ENCODE peak calls at places on chromosomes 13 and 19, in four cellular contexts. V, X, A and I are unnamed samples.

GRCh38 chr13:31518666-31519065 is 220.7 kb upstream of the RXFP2 start:
- DNase-seq in V (no peak), X (no peak), A (no peak), I (no peak)

GRCh38 chr19:58547323-58548312 is 3.8 kb downstream of the TRIM28 start:
- DNase-seq in V (no peak), X (no peak), A (no peak), I (no peak)

GRCh38 chr13:112113355-112113754 is 46.4 kb downstream of the SOX1 start:
- DNase-seq in V (no peak), X (no peak), A (no peak), I (no peak)

GRCh38 chr19:6232567-6232966 is 47.2 kb downstream of the MLLT1 start:
- DNase-seq in V (no peak), X (no peak), A (peak), I (peak)

GRCh38 chr19:6233051-6233826 is 46.5 kb downstream of the MLLT1 start:
- DNase-seq in V (no peak), X (no peak), A (no peak), I (no peak)

GRCh38 chr19:14085309-14085995 is at the start of gene C19orf67:
- DNase-seq in V (no peak), X (no peak), A (no peak), I (no peak)

GRCh38 chr19:16327131-16327450 is 2.5 kb downstream of the KLF2 start:
- DNase-seq in V (no peak), X (no peak), A (no peak), I (no peak)

GRCh38 chr13:100209857-100210580 is 121.1 kb downstream of the PCCA start:
- DNase-seq in V (no peak), X (no peak), A (peak), I (peak)

GRCh38 chr19:31160346-31160926 is 188.8 kb downstream of the TSHZ3 start:
- DNase-seq in V (no peak), X (peak), A (no peak), I (no peak)

GRCh38 chr13:37681295-37682032 is 82.9 kb upstream of the POSTN start:
- DNase-seq in V (no peak), X (no peak), A (no peak), I (peak)

GRCh38 chr19:41436664-41436951 is 3.1 kb downstream of the DMAC2 start:
- DNase-seq in V (no peak), X (no peak), A (no peak), I (no peak)

GRCh38 chr19:58385313-58386165 is 1.5 kb upstream of the RPS5 start:
- DNase-seq in V (no peak), X (no peak), A (no peak), I (no peak)

GRCh38 chr13:110520431-110521295 is 40.9 kb downstream of the RAB20 start:
- DNase-seq in V (no peak), X (no peak), A (no peak), I (no peak)

GRCh38 chr13:75231235-75231634 is 250.7 kb downstream of the TBC1D4 start:
- DNase-seq in V (no peak), X (no peak), A (no peak), I (no peak)

GRCh38 chr13:31377946-31378345 is 178.2 kb downstream of the B3GLCT start:
- DNase-seq in V (no peak), X (no peak), A (no peak), I (no peak)

GRCh38 chr13:44237276-44237767 is 136.3 kb upstream of the SERP2 start:
- DNase-seq in V (no peak), X (peak), A (peak), I (peak)

GRCh38 chr13:114319441-114319871 is 5.2 kb downstream of the CHAMP1 start:
- DNase-seq in V (no peak), X (no peak), A (peak), I (peak)

GRCh38 chr13:50129923-50130685 is 114.9 kb downstream of the KCNRG start:
- DNase-seq in V (peak), X (peak), A (no peak), I (no peak)

GRCh38 chr13:33624740-33625139 is 193.2 kb upstream of the RFC3 start:
- DNase-seq in V (no peak), X (no peak), A (no peak), I (no peak)

GRCh38 chr13:113060557-113061270 is 44.9 kb upstream of the F7 start:
- DNase-seq in V (no peak), X (no peak), A (no peak), I (no peak)

GRCh38 chr19:33430674-33431277 is 57.3 kb downstream of the CEBPG start:
- DNase-seq in V (peak), X (peak), A (peak), I (no peak)

GRCh38 chr19:33434090-33434885 is 60.8 kb downstream of the CEBPG start:
- DNase-seq in V (no peak), X (no peak), A (no peak), I (no peak)

GRCh38 chr19:33431986-33432385 is 58.5 kb downstream of the CEBPG start:
- DNase-seq in V (no peak), X (no peak), A (no peak), I (no peak)

GRCh38 chr19:33429891-33430673 is 56.6 kb downstream of the CEBPG start:
- DNase-seq in V (no peak), X (no peak), A (no peak), I (no peak)

DNA sequence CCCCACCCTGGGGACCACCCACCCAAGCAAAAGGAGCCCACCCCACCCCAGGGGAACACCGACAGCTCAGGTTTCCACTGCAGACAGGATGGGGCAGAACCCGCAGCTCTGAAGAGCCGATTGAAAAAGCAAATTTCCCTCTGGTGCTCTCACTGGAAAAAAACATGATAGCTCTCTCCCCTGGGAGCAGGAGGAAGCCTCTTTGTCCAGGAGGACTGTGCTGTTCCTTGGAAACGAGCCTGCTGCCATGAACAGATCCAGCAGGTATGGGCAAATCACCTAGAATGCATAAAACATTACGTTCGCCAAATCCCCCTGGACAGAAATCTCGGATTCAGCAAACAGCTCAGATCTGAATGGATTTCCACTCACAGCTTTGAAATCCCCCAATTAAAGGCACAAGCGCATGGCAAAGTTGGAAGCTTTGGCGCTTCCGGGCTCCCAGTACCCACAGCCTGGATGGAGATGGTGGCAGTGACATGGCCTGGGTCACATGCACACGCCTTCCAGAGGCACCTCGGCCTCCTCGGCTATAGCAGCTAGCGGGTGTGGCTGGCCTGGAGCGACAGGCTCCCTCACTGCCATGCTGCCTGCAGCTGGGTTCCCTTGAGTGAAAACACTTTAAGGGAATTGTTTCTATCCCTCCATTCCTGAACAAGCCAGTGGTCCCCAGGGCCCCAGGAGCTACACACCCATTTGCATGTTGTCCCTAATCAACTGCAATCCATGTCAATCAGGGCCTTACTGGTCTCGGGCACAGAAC is 59.1 kb downstream of the CEBPG start:
- DNase-seq in V (no peak), X (no peak), A (no peak), I (no peak)
- H3K4me3 ChIP-seq in V (no peak), X (no peak), A (no peak), I (no peak)

DNA sequence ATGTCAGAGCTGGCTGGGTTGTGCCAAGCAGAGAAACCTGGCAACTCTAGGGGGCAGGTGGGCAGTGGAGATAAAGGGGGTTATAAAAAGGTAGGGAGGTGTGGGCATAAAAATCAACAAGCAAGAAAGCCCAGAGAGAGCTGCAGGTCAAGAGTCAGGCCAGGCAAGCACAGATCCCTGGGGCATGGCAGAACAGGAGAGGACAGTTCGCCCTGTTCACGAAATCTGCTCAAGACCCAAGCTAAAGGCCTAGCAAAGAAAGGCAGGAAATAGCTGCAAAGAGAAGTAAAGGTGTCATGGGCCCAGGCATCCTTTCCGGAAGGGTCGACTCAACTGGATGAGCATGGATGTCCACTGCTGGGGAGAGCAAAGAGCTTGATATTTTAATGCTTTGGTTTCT is 3.4 kb downstream of the MBNL2 start:
- DNase-seq in V (no peak), X (no peak), A (no peak), I (no peak)
- H3K4me3 ChIP-seq in V (peak), X (no peak), A (peak), I (peak)

GRCh38 chr13:35388979-35389378 is 87.5 kb downstream of the MAB21L1 start:
- DNase-seq in V (no peak), X (no peak), A (peak), I (no peak)
- H3K4me3 ChIP-seq in V (no peak), X (no peak), A (peak), I (peak)

GRCh38 chr19:11383706-11384048 is 437 bp downstream of the EPOR start:
- DNase-seq in V (no peak), X (no peak), A (no peak), I (no peak)
- H3K4me3 ChIP-seq in V (peak), X (peak), A (no peak), I (peak)

GRCh38 chr13:23570099-23570926 is at the start of gene TNFRSF19:
- DNase-seq in V (no peak), X (peak), A (peak), I (peak)
- H3K4me3 ChIP-seq in V (no peak), X (no peak), A (peak), I (peak)